ENCODE peak calls at places on chromosome 5, in six cellular contexts. F is WTC11, E is GM12878, H is K562, X is H1, G is HepG2. B is an unnamed sample.

GRCh38 chr5:89847743-89848142 is 561.8 kb downstream of the CETN3 start:
- DNase-seq in X (no peak), F (no peak), H (no peak), G (no peak), E (no peak), B (no peak)

GRCh38 chr5:172147857-172148256 is 40.2 kb downstream of the STK10 start:
- DNase-seq in H (peak; percentile 64), E (no peak), F (no peak), G (no peak), X (no peak), B (no peak)

GRCh38 chr5:109614316-109614715 is 75.4 kb upstream of the MAN2A1 start:
- DNase-seq in X (no peak), F (no peak), G (no peak), E (no peak), H (no peak), B (no peak)

GRCh38 chr5:177085985-177086917 is at the start of gene FGFR4:
- DNase-seq in H (peak; percentile 91), G (peak; percentile 65), E (peak; percentile 12), X (peak; percentile 93), F (peak; percentile 91), B (peak; percentile 96)

GRCh38 chr5:13003457-13003856 is 941.0 kb downstream of the DNAH5 start:
- DNase-seq in F (no peak), E (no peak), H (no peak), X (no peak), G (no peak), B (no peak)

GRCh38 chr5:84181093-84181492 is 203.6 kb downstream of the EDIL3 start:
- DNase-seq in E (no peak), X (no peak), F (no peak), G (no peak), H (no peak), B (no peak)

GRCh38 chr5:132419517-132420468 is 50.3 kb downstream of the SLC22A5 start:
- DNase-seq in G (peak; percentile 54), X (peak; percentile 84), F (peak; percentile 77), H (peak; percentile 85), E (no peak), B (peak; percentile 85)

GRCh38 chr5:26663500-26663899 is 374.9 kb downstream of the CDH9 start:
- DNase-seq in H (no peak), F (no peak), G (no peak), X (no peak), E (no peak), B (no peak)

GRCh38 chr5:34832568-34832967 is 6.4 kb upstream of the TTC23L start:
- DNase-seq in H (no peak), F (no peak), X (no peak), G (no peak), E (no peak), B (no peak)

GRCh38 chr5:155969510-155969909 is 357.5 kb upstream of the SGCD start:
- DNase-seq in G (no peak), X (no peak), E (no peak), F (no peak), H (no peak), B (no peak)

GRCh38 chr5:160272889-160273288 is 39.5 kb downstream of the CCNJL start:
- DNase-seq in H (no peak), E (no peak), G (no peak), F (no peak), X (no peak), B (no peak)

GRCh38 chr5:156109317-156110023 is 217.5 kb upstream of the SGCD start:
- DNase-seq in G (no peak), H (no peak), F (no peak), E (no peak), X (no peak), B (no peak)

GRCh38 chr5:151174612-151175101 is 17.1 kb upstream of the ANXA6 start:
- DNase-seq in F (no peak), H (no peak), E (no peak), X (no peak), G (no peak), B (peak; percentile 66)

GRCh38 chr5:172411423-172412111 is 42.8 kb downstream of the SH3PXD2B start:
- DNase-seq in X (no peak), H (no peak), F (no peak), G (no peak), E (no peak), B (no peak)

GRCh38 chr5:33701251-33701650 is 190.5 kb downstream of the ADAMTS12 start:
- DNase-seq in H (no peak), E (no peak), G (no peak), F (no peak), X (no peak), B (no peak)

GRCh38 chr5:93621340-93621872 is 38.4 kb downstream of the NR2F1 start:
- DNase-seq in H (no peak), E (no peak), F (peak; percentile 62), X (peak; percentile 87), G (peak; percentile 20), B (peak; percentile 60)

GRCh38 chr5:172076783-172077244 is 70.4 kb upstream of the FBXW11 start:
- DNase-seq in G (no peak), X (no peak), F (peak; percentile 40), H (no peak), E (no peak), B (peak; percentile 75)

GRCh38 chr5:83744851-83745250 is 24.2 kb upstream of the HAPLN1 start:
- DNase-seq in F (no peak), G (no peak), H (no peak), E (no peak), X (no peak), B (no peak)

GRCh38 chr5:110790673-110791072 is 51.9 kb downstream of the SLC25A46 start:
- DNase-seq in X (no peak), H (no peak), E (no peak), G (no peak), F (no peak), B (no peak)

GRCh38 chr5:107682533-107682932 is 11.8 kb upstream of the EFNA5 start:
- DNase-seq in X (no peak), F (no peak), G (no peak), H (no peak), E (no peak), B (no peak)

GRCh38 chr5:41649659-41650058 is 139.3 kb upstream of the PLCXD3 start:
- DNase-seq in X (no peak), F (no peak), G (no peak), H (no peak), E (no peak), B (no peak)

GRCh38 chr5:145708169-145708568 is 127.0 kb downstream of the PRELID2 start:
- DNase-seq in H (no peak), X (no peak), G (no peak), E (no peak), F (no peak), B (no peak)

GRCh38 chr5:136424835-136425694 is 59.7 kb upstream of the TRPC7 start:
- DNase-seq in F (peak; percentile 95), X (peak; percentile 97), G (peak; percentile 56), E (no peak), H (peak; percentile 81), B (peak; percentile 95)

GRCh38 chr5:120531215-120531614 is 67.1 kb downstream of the PRR16 start:
- DNase-seq in E (no peak), H (no peak), F (no peak), X (no peak), G (no peak), B (no peak)

GRCh38 chr5:120532835-120533234 is 68.7 kb downstream of the PRR16 start:
- DNase-seq in H (peak; percentile 57), F (peak; percentile 70), X (peak; percentile 63), G (no peak), E (no peak), B (peak; percentile 85)

GRCh38 chr5:120529386-120529785 is 65.3 kb downstream of the PRR16 start:
- DNase-seq in X (no peak), H (no peak), E (no peak), F (no peak), G (no peak), B (no peak)

GRCh38 chr5:120535900-120536299 is 71.8 kb downstream of the PRR16 start:
- DNase-seq in F (no peak), E (no peak), H (no peak), X (no peak), G (no peak), B (no peak)

DNA sequence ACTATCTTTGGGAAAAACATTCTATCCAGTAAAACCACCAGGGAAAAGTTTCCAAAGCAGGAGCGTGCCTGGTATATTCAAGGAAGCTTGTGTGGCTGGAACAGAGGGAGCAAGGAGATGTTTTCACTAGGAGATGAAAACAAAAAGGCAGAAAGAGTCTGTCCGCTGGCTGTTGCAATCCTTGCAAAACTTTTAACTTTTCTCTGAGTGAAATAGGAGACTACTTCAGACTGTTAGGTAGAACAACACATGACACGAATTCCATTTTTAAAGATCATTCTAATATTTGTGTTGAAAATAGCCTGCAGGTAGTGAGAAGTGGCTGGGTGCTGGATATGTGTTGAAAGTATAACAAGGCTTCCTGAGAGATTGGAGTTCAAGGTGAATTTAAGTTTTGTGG is 69.5 kb downstream of the PRR16 start:
- DNase-seq in G (no peak), F (no peak), E (no peak), X (no peak), H (no peak), B (no peak)
- TF ChIP-seq CREB1 in G (no peak), F (no peak), E (no peak), X (no peak), H (no peak), B (no peak)

GRCh38 chr5:133508845-133509741 is 103.2 kb downstream of the FSTL4 start:
- DNase-seq in E (no peak), X (peak; percentile 26), G (no peak), F (no peak), H (no peak), B (no peak)
- TF ChIP-seq CREB1 in E (no peak), X (no peak), G (no peak), F (no peak), H (no peak), B (no peak)

GRCh38 chr5:138264183-138264582 is 10.2 kb downstream of the GFRA3 start:
- DNase-seq in G (no peak), E (no peak), F (no peak), X (no peak), H (no peak), B (peak; percentile 29)

GRCh38 chr5:138252944-138253343 is 21.5 kb downstream of the GFRA3 start:
- DNase-seq in X (no peak), G (no peak), H (no peak), F (no peak), E (no peak), B (no peak)

GRCh38 chr5:138257583-138257982 is 16.8 kb downstream of the GFRA3 start:
- DNase-seq in E (no peak), F (no peak), X (no peak), G (no peak), H (no peak), B (peak; percentile 34)

GRCh38 chr5:138263581-138263980 is 10.8 kb downstream of the GFRA3 start:
- DNase-seq in E (no peak), X (no peak), H (no peak), G (no peak), F (no peak), B (no peak)

GRCh38 chr5:138258704-138259285 is 15.6 kb downstream of the GFRA3 start:
- DNase-seq in G (no peak), H (no peak), X (no peak), F (no peak), E (no peak), B (no peak)
- TF ChIP-seq CREB1 in G (no peak), H (no peak), X (no peak), F (no peak), E (no peak), B (no peak)

DNA sequence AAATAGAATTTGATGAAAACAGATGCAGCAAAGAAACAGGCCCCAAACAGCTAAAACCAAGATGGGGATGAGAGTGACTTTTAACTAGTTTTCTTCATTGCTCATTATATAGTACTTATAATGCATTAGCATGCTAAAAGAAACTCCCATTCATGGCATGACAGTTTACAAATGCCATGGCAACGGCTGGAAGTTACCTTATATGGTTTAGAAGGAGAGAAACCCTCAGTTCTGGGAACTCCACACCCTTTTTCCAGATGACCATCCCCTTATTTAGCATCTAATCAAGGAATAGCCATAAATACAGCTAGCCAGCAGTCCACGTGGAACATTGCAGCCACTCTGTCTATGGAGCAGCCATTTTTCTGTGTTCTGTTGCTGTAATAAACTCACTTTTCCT is 1137.8 kb downstream of the CDH18 start:
- DNase-seq in H (peak; percentile 6), G (no peak), F (no peak), X (no peak), E (no peak), B (peak; percentile 66)
- TF ChIP-seq CREB1 in H (no peak), G (no peak), F (no peak), X (no peak), E (no peak), B (no peak)

B was measured in GM23338.